ENCODE peak calls at places on chromosomes 7 and 10, in seven cellular contexts. X is C1 segment of cervical spinal cord; G is GM10248; W is stimulated activated naive CD8-positive, alpha-beta T cell treated with anti-CD3 and anti-CD28 coated beads, Interleukin-15, Interleukin-2, amounts not matched to agents 100 U/mL and 50 U/mL, for 24 hours; B is activated effector memory CD4-positive, alpha-beta T cell treated with anti-CD3 and anti-CD28 coated beads, Interleukin-2, amount 50 U/mL, for 16 hours; M is NCI-H1436; J is neural crest cell. O is an unnamed sample.

GRCh38 chr7:7176421-7177043 is 5.8 kb upstream of the C1GALT1 start:
- DNase-seq in X (no peak), G (no peak), W (no peak), B (no peak), M (no peak), J (no peak), O (no peak)

GRCh38 chr7:38153515-38153914 is 24.5 kb upstream of the STARD3NL start:
- DNase-seq in X (no peak), G (no peak), W (no peak), B (no peak), M (no peak), J (no peak), O (no peak)

GRCh38 chr10:118045842-118046490 is 775 bp downstream of the RAB11FIP2 start:
- DNase-seq in X (peak), G (peak), W (peak), B (peak), M (no peak), J (no peak), O (no peak)

GRCh38 chr7:333399-333776 is 43.4 kb downstream of the FOXL3 start:
- DNase-seq in X (no peak), G (no peak), W (no peak), B (no peak), M (no peak), J (no peak), O (no peak)

GRCh38 chr7:3239291-3239691 is 61.8 kb upstream of the SDK1 start:
- DNase-seq in X (peak), G (no peak), W (no peak), B (no peak), M (no peak), J (no peak), O (no peak)

GRCh38 chr7:11456574-11456973 is 375.4 kb downstream of the THSD7A start:
- DNase-seq in X (no peak), G (no peak), W (no peak), B (no peak), M (no peak), J (no peak), O (no peak)

GRCh38 chr10:77405771-77406241 is 231.8 kb downstream of the KCNMA1 start:
- DNase-seq in X (no peak), G (peak), W (peak), B (no peak), M (peak), J (peak), O (peak)

GRCh38 chr7:93245525-93246432 is 13.6 kb downstream of the VPS50 start:
- DNase-seq in X (no peak), G (no peak), W (no peak), B (no peak), M (peak), J (no peak), O (peak)

GRCh38 chr7:27173412-27174076 is 576 bp downstream of the HOXA10 start:
- DNase-seq in X (no peak), G (no peak), W (no peak), B (peak), M (no peak), J (no peak), O (no peak)

GRCh38 chr7:150663802-150664494 is 21.6 kb upstream of the GIMAP2 start:
- DNase-seq in X (no peak), G (no peak), W (no peak), B (peak), M (no peak), J (no peak), O (peak)

GRCh38 chr10:73774637-73775036 is 7.2 kb upstream of the CHCHD1 start:
- DNase-seq in X (no peak), G (no peak), W (no peak), B (no peak), M (no peak), J (no peak), O (no peak)

GRCh38 chr7:116576350-116577319 is 51.8 kb downstream of the CAV1 start:
- DNase-seq in X (no peak), G (no peak), W (peak), B (no peak), M (no peak), J (no peak), O (no peak)

GRCh38 chr7:69399038-69399800 is 199.1 kb upstream of the AUTS2 start:
- DNase-seq in X (peak), G (no peak), W (no peak), B (no peak), M (no peak), J (no peak), O (no peak)

GRCh38 chr10:99676435-99676834 is 17.1 kb downstream of the ENTPD7 start:
- DNase-seq in X (no peak), G (no peak), W (no peak), B (no peak), M (no peak), J (no peak), O (no peak)

GRCh38 chr7:92071032-92071431 is 63.2 kb downstream of the CYP51A1 start:
- DNase-seq in X (no peak), G (no peak), W (no peak), B (no peak), M (no peak), J (no peak), O (no peak)

GRCh38 chr10:86056632-86057031 is 310.0 kb downstream of the GRID1 start:
- DNase-seq in X (no peak), G (no peak), W (no peak), B (no peak), M (no peak), J (no peak), O (no peak)

GRCh38 chr7:35356495-35356894 is 102.6 kb upstream of the TBX20 start:
- DNase-seq in X (peak), G (no peak), W (no peak), B (no peak), M (no peak), J (no peak), O (no peak)

GRCh38 chr7:21113609-21114416 is 314.1 kb upstream of the SP4 start:
- DNase-seq in X (no peak), G (no peak), W (no peak), B (no peak), M (no peak), J (no peak), O (no peak)

GRCh38 chr7:40619647-40620046 is 484.8 kb downstream of the SUGCT start:
- DNase-seq in X (no peak), G (no peak), W (no peak), B (no peak), M (no peak), J (no peak), O (no peak)

GRCh38 chr10:119301397-119301796 is 94.0 kb downstream of the GRK5 start:
- DNase-seq in X (no peak), G (no peak), W (peak), B (peak), M (no peak), J (no peak), O (no peak)

GRCh38 chr7:137871173-137871915 is 24.6 kb upstream of the DGKI start:
- DNase-seq in X (no peak), G (no peak), W (no peak), B (no peak), M (no peak), J (no peak), O (no peak)

GRCh38 chr10:119663866-119664698 is 12.9 kb downstream of the BAG3 start:
- DNase-seq in X (no peak), G (no peak), W (no peak), B (peak), M (no peak), J (no peak), O (no peak)

GRCh38 chr10:79285315-79286185 is 61.7 kb upstream of the PPIF start:
- DNase-seq in X (no peak), G (peak), W (peak), B (peak), M (no peak), J (no peak), O (peak)

GRCh38 chr7:74619235-74619860 is 38.2 kb upstream of the GTF2I start:
- DNase-seq in X (no peak), G (no peak), W (no peak), B (no peak), M (no peak), J (no peak), O (no peak)

GRCh38 chr10:45439873-45440272 is 65.9 kb downstream of the ALOX5 start:
- DNase-seq in X (no peak), G (no peak), W (no peak), B (no peak), M (no peak), J (no peak), O (no peak)

GRCh38 chr7:130433336-130433735 is 7.5 kb downstream of the CEP41 start:
- DNase-seq in X (no peak), G (no peak), W (no peak), B (no peak), M (no peak), J (no peak), O (no peak)

GRCh38 chr7:90551036-90551435 is 45.1 kb upstream of the CDK14 start:
- DNase-seq in X (no peak), G (no peak), W (no peak), B (no peak), M (no peak), J (no peak), O (no peak)

GRCh38 chr10:88525371-88526079 is 57.6 kb downstream of the RNLS start:
- DNase-seq in X (no peak), G (no peak), W (no peak), B (no peak), M (no peak), J (no peak), O (no peak)

GRCh38 chr7:1432411-1433082 is 26.7 kb downstream of the MICALL2 start:
- DNase-seq in X (peak), G (peak), W (peak), B (peak), M (peak), J (peak), O (peak)

GRCh38 chr10:47360419-47361040 is 12.4 kb downstream of the RBP3 start:
- DNase-seq in X (no peak), G (no peak), W (no peak), B (peak), M (no peak), J (no peak), O (no peak)

GRCh38 chr10:129411146-129411705 is 55.8 kb upstream of the MGMT start:
- DNase-seq in X (no peak), G (no peak), W (no peak), B (no peak), M (no peak), J (no peak), O (no peak)

GRCh38 chr7:1512781-1513656 is 8.8 kb upstream of the INTS1 start:
- DNase-seq in X (no peak), G (peak), W (peak), B (peak), M (no peak), J (no peak), O (peak)

GRCh38 chr7:106218546-106218945 is 66.2 kb downstream of the NAMPT start:
- DNase-seq in X (no peak), G (no peak), W (no peak), B (no peak), M (no peak), J (no peak), O (no peak)

O was measured in GM06990.